ENCODE peak calls at places on chromosomes 7 and 10, in four cellular contexts. R, P, J and C are unnamed samples.

GRCh38 chr10:28839600-28840007 is 162.3 kb downstream of the BAMBI start:
- DNase-seq in R (no peak), P (peak; percentile 61), J (peak; percentile 48), C (no peak)

GRCh38 chr7:92790987-92791386 is 45.4 kb downstream of the CDK6 start:
- DNase-seq in R (peak; percentile 37), P (peak; percentile 50), J (no peak), C (peak; percentile 18)

GRCh38 chr7:1219516-1219915 is 13.2 kb upstream of the UNCX start:
- DNase-seq in R (no peak), P (no peak), J (no peak), C (peak; percentile 30)

GRCh38 chr7:47424523-47424922 is 157.4 kb downstream of the TNS3 start:
- DNase-seq in R (no peak), P (no peak), J (no peak), C (no peak)

GRCh38 chr7:149423441-149423970 is 37.4 kb downstream of the ZNF777 start:
- DNase-seq in R (no peak), P (no peak), J (no peak), C (peak; percentile 25)

GRCh38 chr10:33262871-33263270 is 71.6 kb downstream of the NRP1 start:
- DNase-seq in R (peak; percentile 91), P (no peak), J (no peak), C (no peak)

GRCh38 chr7:51693258-51693657 is 376.6 kb upstream of the COBL start:
- DNase-seq in R (no peak), P (no peak), J (no peak), C (no peak)

GRCh38 chr7:128902761-128903585 is 7.5 kb downstream of the KCP start:
- DNase-seq in R (peak; percentile 25), P (peak; percentile 50), J (peak; percentile 44), C (peak; percentile 67)

GRCh38 chr7:84982199-84982598 is 204.7 kb downstream of the SEMA3D start:
- DNase-seq in R (no peak), P (no peak), J (no peak), C (no peak)

GRCh38 chr7:70334883-70335282 is 736.6 kb downstream of the AUTS2 start:
- DNase-seq in R (no peak), P (no peak), J (no peak), C (no peak)

GRCh38 chr7:71566991-71567390 is 435.0 kb downstream of the GALNT17 start:
- DNase-seq in R (no peak), P (no peak), J (no peak), C (no peak)

GRCh38 chr10:118310822-118311221 is 31.3 kb downstream of the FAM204A start:
- DNase-seq in R (peak; percentile 34), P (peak; percentile 46), J (no peak), C (no peak)

GRCh38 chr7:130901209-130901783 is 167.3 kb upstream of the KLF14 start:
- DNase-seq in R (peak; percentile 83), P (peak; percentile 93), J (peak; percentile 65), C (peak; percentile 85)

GRCh38 chr7:130899071-130899451 is 165.1 kb upstream of the KLF14 start:
- DNase-seq in R (peak; percentile 14), P (no peak), J (no peak), C (no peak)

GRCh38 chr7:130902755-130903357 is 168.8 kb upstream of the KLF14 start:
- DNase-seq in R (peak; percentile 20), P (no peak), J (no peak), C (no peak)

GRCh38 chr7:130899638-130900401 is 165.8 kb upstream of the KLF14 start:
- DNase-seq in R (peak; percentile 32), P (no peak), J (peak; percentile 67), C (no peak)

DNA sequence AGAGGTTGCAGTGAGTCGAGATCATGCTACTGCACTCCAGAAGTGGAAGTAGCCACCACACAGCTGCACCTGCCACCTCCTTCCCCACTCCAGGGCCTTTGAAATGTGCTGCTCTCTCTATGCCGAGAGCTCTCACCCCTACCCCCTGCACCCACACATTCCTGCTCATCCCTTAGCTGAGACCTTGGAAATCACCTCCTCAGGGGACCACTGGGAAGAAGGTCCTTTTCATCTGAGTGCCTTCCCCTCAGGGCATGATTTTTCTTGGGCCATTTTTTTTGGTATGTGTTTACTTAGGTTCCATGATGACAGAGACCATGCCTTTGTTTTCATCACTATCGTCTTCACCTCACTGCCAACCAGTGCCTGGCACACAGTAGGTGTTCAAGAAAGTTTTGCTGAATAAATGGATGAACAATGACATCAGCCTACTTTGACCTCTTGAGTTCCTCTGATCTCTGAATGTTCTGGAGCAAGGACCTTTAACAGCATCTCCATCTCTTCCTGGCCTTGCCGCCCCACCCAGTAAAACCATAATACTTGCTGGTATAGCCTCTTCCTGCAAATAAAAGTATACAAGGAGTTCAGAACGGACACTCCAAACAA is 166.6 kb upstream of the KLF14 start:
- DNase-seq in R (peak; percentile 31), P (no peak), J (no peak), C (no peak)
- H3K4me3 ChIP-seq in R (peak overlapping the region; percentile 25), P (peak overlapping the region; percentile 26), J (no peak overlapping the region), C (no peak overlapping the region)

GRCh38 chr7:57403601-57404342 is 46.2 kb upstream of the ZNF716 start:
- DNase-seq in R (peak; percentile 28), P (no peak), J (no peak), C (no peak)

GRCh38 chr7:57399251-57399940 is 50.6 kb upstream of the ZNF716 start:
- DNase-seq in R (no peak), P (no peak), J (no peak), C (no peak)

GRCh38 chr7:57398548-57398947 is 51.4 kb upstream of the ZNF716 start:
- DNase-seq in R (no peak), P (no peak), J (no peak), C (no peak)

GRCh38 chr7:57400531-57401155 is 49.3 kb upstream of the ZNF716 start:
- DNase-seq in R (no peak), P (no peak), J (no peak), C (no peak)

DNA sequence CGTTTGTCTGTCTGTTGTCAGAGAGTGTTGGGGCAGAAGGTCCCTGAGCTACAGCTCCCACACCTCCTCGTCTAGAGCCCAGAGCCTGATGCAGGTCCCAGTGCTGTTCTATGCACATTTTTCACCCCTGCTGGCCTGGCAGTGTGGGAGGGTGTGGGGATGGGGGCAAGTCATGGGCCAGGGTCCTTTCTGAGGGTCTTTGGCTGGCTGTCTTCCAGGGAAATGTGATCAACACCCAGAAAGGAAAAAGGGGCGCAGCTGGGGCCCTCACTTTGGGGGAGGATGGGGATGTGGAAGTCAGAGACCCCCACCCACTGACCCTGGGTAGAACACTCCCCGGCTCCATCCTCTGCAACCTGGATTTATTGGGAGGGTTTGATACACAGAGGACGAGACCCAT is 50.0 kb upstream of the ZNF716 start:
- DNase-seq in R (no peak), P (no peak), J (no peak), C (no peak)
- H3K4me1 ChIP-seq in R (no peaks in the 10 kb centered on the region), P (no peaks in the 10 kb centered on the region), J (no peaks in the 10 kb centered on the region), C (no peaks in the 10 kb centered on the region)

DNA sequence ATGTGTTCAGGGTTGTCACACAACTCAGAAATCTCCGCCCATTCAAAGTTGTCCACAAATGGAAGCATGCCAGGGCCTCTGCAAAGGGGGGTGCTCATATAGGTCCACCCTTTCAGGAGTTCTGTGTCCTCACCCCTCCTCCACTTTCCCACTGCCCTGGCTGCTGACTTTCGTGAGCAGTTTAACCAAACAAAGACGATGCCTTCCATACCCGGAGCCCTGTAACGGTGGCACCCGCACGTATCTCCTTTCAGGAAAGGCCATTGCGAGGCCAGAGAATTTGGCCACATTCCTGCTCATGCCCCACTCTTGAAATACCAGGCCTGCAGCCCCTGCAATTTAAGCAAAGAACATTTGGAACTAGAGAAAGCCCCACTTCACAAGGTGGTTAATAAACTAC is 1.4 kb downstream of the CPXM2 start:
- DNase-seq in R (no peak), P (no peak), J (no peak), C (no peak)
- H3K4me3 ChIP-seq in R (no peak overlapping the region), P (peak overlapping the region; percentile 33), J (peak overlapping the region; percentile 51), C (no peak overlapping the region)

GRCh38 chr10:70597856-70598815 is 4.4 kb downstream of the PRF1 start:
- DNase-seq in R (no peak), P (no peak), J (no peak), C (peak; percentile 53)
- H3K4me1 ChIP-seq in R (no peaks in the 10 kb centered on the region), P (no peaks in the 10 kb centered on the region), J (no peaks in the 10 kb centered on the region), C (no peaks in the 10 kb centered on the region)

DNA sequence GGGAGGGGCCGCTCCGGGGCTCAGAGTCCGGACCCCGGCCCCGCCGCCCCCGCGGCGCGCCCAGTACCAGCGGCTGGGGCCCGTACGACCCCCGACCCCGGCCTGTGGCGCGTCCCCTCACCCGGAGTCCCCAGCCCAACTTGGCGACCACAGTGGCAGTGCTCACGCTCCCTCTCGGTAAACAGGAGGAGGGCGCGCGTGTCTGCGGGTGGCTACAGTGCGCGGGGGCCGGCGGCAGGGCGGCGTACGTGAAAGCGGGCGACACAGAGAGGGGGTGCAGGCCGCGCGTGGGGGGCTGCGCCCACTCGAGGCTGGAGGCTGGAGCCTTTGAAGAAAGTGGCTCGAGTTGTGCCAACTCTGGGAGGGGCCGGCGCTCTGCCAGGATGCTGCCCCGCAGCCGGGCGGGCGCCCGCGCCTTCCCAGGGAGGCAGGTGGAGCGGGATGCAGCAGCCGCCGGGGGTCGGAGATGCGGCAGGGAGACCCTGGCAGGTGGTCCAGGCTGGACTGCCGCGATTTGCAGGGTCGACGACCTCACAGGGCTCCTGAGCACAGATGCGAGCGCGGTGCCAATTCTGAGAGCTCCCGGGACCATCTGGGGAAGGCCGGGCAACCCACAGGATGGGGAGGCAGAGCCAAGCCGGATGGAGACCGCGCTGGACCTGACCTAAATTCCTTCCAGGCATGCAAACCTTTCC is 655 bp downstream of the PTPRE start:
- DNase-seq in R (peak; percentile 35), P (peak; percentile 18), J (peak; percentile 47), C (peak; percentile 93)
- H3K4me3 ChIP-seq in R (peak overlapping the region; percentile 66), P (peak overlapping the region; percentile 55), J (peak overlapping the region; percentile 74), C (peak overlapping the region; percentile 73)

GRCh38 chr10:26481914-26482550 is 43.9 kb downstream of the APBB1IP start:
- DNase-seq in R (no peak), P (no peak), J (no peak), C (no peak)

GRCh38 chr10:26483554-26483953 is 45.4 kb downstream of the APBB1IP start:
- DNase-seq in R (peak; percentile 36), P (no peak), J (no peak), C (no peak)

GRCh38 chr10:26480909-26481703 is 43.0 kb downstream of the APBB1IP start:
- DNase-seq in R (no peak), P (no peak), J (no peak), C (no peak)

GRCh38 chr10:26478061-26478460 is 39.9 kb downstream of the APBB1IP start:
- DNase-seq in R (no peak), P (no peak), J (no peak), C (no peak)

GRCh38 chr10:26479766-26480492 is 41.8 kb downstream of the APBB1IP start:
- DNase-seq in R (no peak), P (no peak), J (no peak), C (no peak)
- H3K4me1 ChIP-seq in R (peaks cover 9% of the 10 kb centered on the region), P (no peaks in the 10 kb centered on the region), J (peaks cover under 1% of the 10 kb centered on the region), C (peaks cover 3% of the 10 kb centered on the region)